ENCODE peak calls at places on chromosomes 6 and 20, in four cellular contexts. Y is AG09309, U is posterior cingulate gyrus, O is LoVo. Q is an unnamed sample.

GRCh38 chr20:46883847-46884246 is 10.8 kb upstream of the EYA2 start:
- DNase-seq in O (no peak), Y (no peak), U (no peak), Q (no peak)

GRCh38 chr20:7492257-7492656 is 448.0 kb downstream of the HAO1 start:
- DNase-seq in U (no peak), Y (no peak), O (no peak), Q (no peak)

GRCh38 chr6:169028343-169028742 is 225.3 kb downstream of the THBS2 start:
- DNase-seq in U (no peak), O (no peak), Y (no peak), Q (no peak)

GRCh38 chr6:94636780-94637385 is 940.5 kb upstream of the MANEA start:
- DNase-seq in Y (no peak), O (peak), U (no peak), Q (peak)

GRCh38 chr6:107624541-107624940 is 134.6 kb downstream of the SOBP start:
- DNase-seq in Y (no peak), O (peak), U (no peak), Q (no peak)

GRCh38 chr6:148364056-148364844 is 21.6 kb downstream of the SASH1 start:
- DNase-seq in Y (peak), U (no peak), O (no peak), Q (no peak)

GRCh38 chr6:151847064-151847463 is 39.6 kb downstream of the ESR1 start:
- DNase-seq in Y (no peak), U (no peak), O (peak), Q (no peak)

GRCh38 chr6:36616888-36617521 is 22.8 kb downstream of the SRSF3 start:
- DNase-seq in O (peak), Y (no peak), U (no peak), Q (no peak)

GRCh38 chr6:2542101-2542857 is 208.4 kb downstream of the MYLK4 start:
- DNase-seq in U (no peak), O (peak), Y (no peak), Q (no peak)

GRCh38 chr20:8940311-8940710 is 128.6 kb upstream of the PLCB4 start:
- DNase-seq in O (no peak), Y (no peak), U (no peak), Q (no peak)

GRCh38 chr6:30684386-30685156 is 1.9 kb downstream of the PPP1R18 start:
- DNase-seq in Y (no peak), U (no peak), O (no peak), Q (peak)

GRCh38 chr6:26157838-26158580 is 70.8 kb downstream of the HFE start:
- DNase-seq in O (peak), Y (peak), U (peak), Q (peak)

GRCh38 chr20:60999256-60999655 is 252.8 kb upstream of the CDH4 start:
- DNase-seq in Y (peak), U (no peak), O (no peak), Q (no peak)

GRCh38 chr6:52505726-52506501 is 70.9 kb downstream of the TRAM2 start:
- DNase-seq in U (no peak), Y (no peak), O (no peak), Q (no peak)

GRCh38 chr20:48761023-48761785 is 66.6 kb downstream of the PREX1 start:
- DNase-seq in U (no peak), O (no peak), Y (no peak), Q (peak)

GRCh38 chr6:45477785-45478184 is 100.1 kb upstream of the SUPT3H start:
- DNase-seq in Y (no peak), O (no peak), U (peak), Q (peak)

GRCh38 chr20:44646023-44646640 is 5.4 kb downstream of the ADA start:
- DNase-seq in O (no peak), Y (no peak), U (no peak), Q (no peak)

GRCh38 chr6:145278163-145278807 is 457.0 kb downstream of the EPM2A start:
- DNase-seq in O (no peak), U (no peak), Y (no peak), Q (no peak)

GRCh38 chr6:37680668-37681067 is 17.0 kb downstream of the MDGA1 start:
- DNase-seq in U (peak), O (no peak), Y (no peak), Q (peak)

GRCh38 chr6:22877946-22878705 is 308.8 kb downstream of the HDGFL1 start:
- DNase-seq in U (no peak), Y (peak), O (no peak), Q (peak)

GRCh38 chr6:35318200-35318844 is 20.7 kb downstream of the DEF6 start:
- DNase-seq in U (peak), O (peak), Y (no peak), Q (peak)

GRCh38 chr20:34547844-34548613 is 10.5 kb upstream of the MAP1LC3A start:
- DNase-seq in U (no peak), O (no peak), Y (no peak), Q (no peak)

GRCh38 chr6:6707143-6707542 is 118.6 kb downstream of the LY86 start:
- DNase-seq in Y (no peak), O (no peak), U (no peak), Q (peak)

GRCh38 chr6:56244528-56245253 is 2.7 kb downstream of the COL21A1 start:
- DNase-seq in O (no peak), Y (no peak), U (no peak), Q (no peak)

GRCh38 chr6:82419859-82420258 is 56.2 kb downstream of the TPBG start:
- DNase-seq in U (no peak), O (no peak), Y (no peak), Q (no peak)